ENCODE peak calls at places on chromosomes 1 and 21, in five cellular contexts. E is AG04449, H is IMR-90, D is lower lobe of right lung, U is choroid plexus epithelial cell. K is an unnamed sample.

GRCh38 chr1:203197625-203198024 is 11.1 kb upstream of the CHI3L1 start:
- DNase-seq in D (no peak), U (peak), H (peak), E (peak), K (peak)

GRCh38 chr1:167003711-167004110 is 14.6 kb downstream of the MAEL start:
- DNase-seq in U (no peak), D (no peak), H (no peak), E (no peak), K (no peak)

GRCh38 chr1:225813250-225813964 is 3.5 kb downstream of the EPHX1 start:
- DNase-seq in H (peak), U (peak), D (peak), E (no peak), K (peak)

GRCh38 chr1:11649237-11649623 is 5.0 kb downstream of the FBXO2 start:
- DNase-seq in E (no peak), H (no peak), U (no peak), D (no peak), K (no peak)

GRCh38 chr1:236058141-236058626 is 6.7 kb downstream of the NID1 start:
- DNase-seq in E (no peak), U (peak), H (peak), D (no peak), K (peak)

GRCh38 chr1:11862890-11863289 is 4.1 kb upstream of the NPPB start:
- DNase-seq in U (peak), E (no peak), H (no peak), D (no peak), K (peak)

GRCh38 chr1:7902478-7903084 is 38.1 kb downstream of the TNFRSF9 start:
- DNase-seq in D (peak), H (peak), E (no peak), U (peak), K (peak)

GRCh38 chr1:87398644-87399043 is 70.0 kb downstream of the LMO4 start:
- DNase-seq in H (peak), E (peak), D (no peak), U (peak), K (peak)

GRCh38 chr1:10980841-10981727 is 31.4 kb upstream of the TARDBP start:
- DNase-seq in H (no peak), D (no peak), E (no peak), U (no peak), K (peak)

GRCh38 chr1:234698624-234699023 is 88.6 kb upstream of the IRF2BP2 start:
- DNase-seq in E (no peak), U (no peak), H (no peak), D (no peak), K (no peak)

GRCh38 chr21:28588997-28589396 is 403.7 kb downstream of the LTN1 start:
- DNase-seq in E (no peak), D (no peak), H (no peak), U (no peak), K (no peak)
- H3K4me3 ChIP-seq in E (no peak), D (no peak), H (no peak), U (no peak), K (no peak)

DNA sequence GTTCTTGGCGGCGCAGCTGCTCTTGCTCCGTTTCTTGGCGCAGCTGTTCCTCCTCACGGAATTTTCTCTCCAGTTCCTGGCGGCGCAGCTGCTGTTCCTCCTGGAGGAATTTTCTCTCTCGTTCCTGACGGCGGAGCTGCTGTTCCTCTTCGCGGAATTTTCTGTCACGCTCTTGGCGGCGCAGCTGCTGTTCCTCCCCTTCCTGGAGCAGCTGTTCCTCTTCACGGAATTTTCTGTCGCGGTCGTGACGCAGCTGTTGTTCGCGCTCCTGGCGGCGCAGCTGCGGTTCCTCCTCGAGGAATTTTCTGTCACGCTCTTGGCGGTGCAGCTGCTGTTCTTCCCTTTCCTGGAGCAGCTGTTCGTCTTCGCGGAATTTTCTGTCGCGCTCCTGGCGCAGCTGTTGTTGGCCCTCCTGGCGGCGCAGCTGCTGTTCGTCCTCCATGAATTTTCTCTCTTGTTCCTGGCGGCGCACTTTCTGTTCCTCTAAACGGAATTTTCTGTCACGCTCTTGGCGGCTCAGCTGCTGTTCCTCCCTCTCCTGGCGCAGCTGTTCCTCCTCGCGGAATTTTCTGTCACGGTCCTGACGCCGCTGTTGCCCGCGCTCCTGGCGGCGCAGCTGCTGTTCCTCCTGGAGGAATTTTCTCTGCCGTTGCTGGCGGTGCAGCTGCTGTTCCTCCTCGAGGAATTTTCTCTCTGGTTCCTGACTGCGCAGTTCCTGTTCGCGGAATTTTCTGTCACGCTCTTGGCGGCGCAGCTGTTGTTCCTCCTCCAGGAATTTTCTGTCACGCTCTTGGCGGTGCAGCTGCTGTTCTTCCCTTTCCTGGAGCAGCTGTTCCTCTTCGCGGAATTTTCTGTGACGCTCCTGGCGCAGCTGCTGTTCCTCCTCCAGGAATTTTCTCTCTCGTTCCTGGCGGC is 7.0 kb downstream of the TCHH start:
- DNase-seq in E (no peak), H (peak), U (peak), D (no peak), K (peak)
- H3K4me3 ChIP-seq in E (peak), H (peak), U (no peak), D (peak), K (peak)

DNA sequence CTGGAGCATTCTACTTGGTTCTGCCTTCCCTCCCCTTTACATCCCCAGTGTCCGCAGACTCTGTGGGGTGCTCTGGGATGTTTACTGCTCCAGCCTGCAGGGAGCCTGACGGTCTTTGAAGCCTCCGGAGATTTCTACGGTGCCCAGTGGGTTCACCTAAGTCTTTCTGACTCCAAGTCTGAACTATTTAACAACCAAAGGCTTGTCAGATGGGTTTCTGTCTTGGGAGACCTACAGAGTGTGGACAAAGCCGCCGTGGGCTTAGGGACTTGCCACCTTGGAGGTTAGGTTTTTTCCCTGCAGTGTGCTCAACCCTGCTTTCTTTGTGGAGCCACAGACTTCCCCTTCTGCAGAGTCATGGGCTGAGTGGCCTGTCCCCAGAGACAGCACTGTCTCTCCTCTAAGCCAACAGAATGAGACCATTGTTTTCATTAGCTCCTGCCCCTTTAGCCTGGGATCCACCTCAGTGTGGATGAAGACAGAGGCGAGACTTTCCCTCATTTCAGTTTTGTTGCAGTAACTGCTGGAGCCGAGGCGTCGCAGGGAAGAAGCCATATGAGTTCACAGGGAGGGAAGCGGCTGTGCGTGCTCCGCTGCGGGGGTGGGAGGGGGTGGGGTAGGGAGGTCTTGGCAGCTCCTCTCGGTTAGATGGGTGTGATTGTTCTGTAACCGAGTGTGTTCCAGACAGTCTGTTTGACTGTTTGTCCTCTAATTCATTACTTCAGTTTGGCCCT is 120.7 kb downstream of the CNIH3 start:
- DNase-seq in U (peak), H (peak), E (no peak), D (no peak), K (peak)
- H3K4me3 ChIP-seq in U (no peak), H (no peak), E (no peak), D (no peak), K (no peak)

GRCh38 chr1:27727126-27727525 is 1.4 kb downstream of the FAM76A start:
- DNase-seq in E (peak), H (peak), U (peak), D (no peak), K (peak)

GRCh38 chr1:27725374-27726172 is at the start of gene FAM76A:
- DNase-seq in U (peak), E (peak), H (peak), D (peak), K (peak)

GRCh38 chr1:27719286-27720251 is 6.2 kb upstream of the FAM76A start:
- DNase-seq in H (peak), U (peak), D (no peak), E (no peak), K (peak)

GRCh38 chr1:27726173-27726793 is 522 bp downstream of the FAM76A start:
- DNase-seq in U (peak), E (no peak), H (peak), D (peak), K (peak)

DNA sequence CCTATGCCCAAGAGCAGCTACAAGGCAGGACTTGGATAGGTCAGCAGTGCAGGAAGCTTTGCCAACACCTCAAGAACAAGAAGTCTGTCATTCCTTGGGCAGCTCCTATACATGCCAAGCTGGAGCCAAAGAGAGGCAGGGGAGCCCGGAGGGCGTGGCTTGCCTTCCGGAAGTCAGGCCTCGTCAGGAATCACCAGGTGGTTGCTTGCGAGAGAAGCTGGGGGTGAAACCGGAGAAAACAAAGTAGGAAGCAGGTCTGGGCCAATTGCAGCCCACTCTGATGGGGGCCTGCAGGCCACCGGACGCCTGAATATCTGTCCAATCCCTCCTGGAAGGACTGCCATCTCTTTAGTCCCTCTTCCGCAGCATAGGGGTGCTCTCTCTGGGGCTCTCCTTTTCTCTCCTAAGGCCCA is 794 bp upstream of the FAM76A start:
- DNase-seq in U (peak), D (peak), H (no peak), E (no peak), K (no peak)
- H3K4me3 ChIP-seq in U (peak), D (peak), H (peak), E (peak), K (peak)

GRCh38 chr1:230084408-230085177 is 17.6 kb downstream of the GALNT2 start:
- DNase-seq in H (peak), E (peak), D (no peak), U (peak), K (peak)
- H3K4me3 ChIP-seq in H (no peak), E (peak), D (no peak), U (peak), K (peak)

DNA sequence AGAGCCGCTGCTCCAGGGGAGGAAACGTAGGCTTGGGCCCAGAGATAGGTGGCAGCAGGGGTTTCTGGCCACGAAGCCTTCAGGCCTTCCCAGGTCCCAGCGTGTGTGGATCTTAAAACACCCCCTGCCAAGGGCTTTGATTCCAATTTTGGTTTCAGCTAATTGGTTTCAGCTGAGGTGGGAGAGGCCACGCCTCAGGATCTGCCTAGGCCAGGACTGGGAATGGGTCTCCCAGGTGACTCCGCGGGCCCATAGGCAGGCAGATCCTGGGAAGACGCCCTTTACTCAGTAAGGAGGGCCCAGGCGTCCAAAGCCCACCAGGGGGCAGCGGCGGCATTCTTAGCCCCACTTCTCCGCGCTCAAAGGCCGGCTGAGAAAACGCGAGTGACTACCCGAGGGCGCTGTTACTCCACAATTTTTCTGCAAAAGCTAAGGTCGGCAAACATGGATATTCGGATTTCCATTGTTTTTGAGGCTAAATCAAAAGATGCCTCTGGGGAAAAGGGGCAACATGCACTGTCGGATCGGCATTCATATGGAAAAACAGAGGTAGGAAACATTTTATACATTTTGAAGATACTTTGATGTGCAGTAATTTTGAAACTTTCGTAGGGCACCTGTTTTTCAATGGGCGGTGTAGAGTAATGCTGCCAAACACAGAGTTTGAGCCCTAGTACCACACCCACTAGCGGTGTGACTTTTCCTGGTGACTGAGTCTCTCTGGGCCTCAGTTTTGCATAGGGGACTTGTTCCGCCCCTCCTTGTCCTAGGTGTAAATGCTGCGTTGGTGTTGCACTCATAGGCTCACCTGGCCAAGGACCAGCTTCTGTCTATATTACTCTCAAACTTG is 31.8 kb upstream of the BCL10 start:
- DNase-seq in E (no peak), D (peak), H (peak), U (peak), K (peak)
- H3K4me3 ChIP-seq in E (no peak), D (peak), H (no peak), U (no peak), K (no peak)

GRCh38 chr1:246488674-246489073 is 18.4 kb downstream of the SMYD3 start:
- DNase-seq in D (no peak), E (no peak), H (no peak), U (no peak), K (no peak)

GRCh38 chr1:246479061-246479460 is 28.0 kb downstream of the SMYD3 start:
- DNase-seq in U (no peak), E (no peak), D (no peak), H (no peak), K (no peak)

GRCh38 chr1:246477634-246478033 is 29.4 kb downstream of the SMYD3 start:
- DNase-seq in H (no peak), E (no peak), U (no peak), D (no peak), K (no peak)

GRCh38 chr1:246483204-246483933 is 23.7 kb downstream of the SMYD3 start:
- DNase-seq in U (peak), D (no peak), E (no peak), H (peak), K (peak)

DNA sequence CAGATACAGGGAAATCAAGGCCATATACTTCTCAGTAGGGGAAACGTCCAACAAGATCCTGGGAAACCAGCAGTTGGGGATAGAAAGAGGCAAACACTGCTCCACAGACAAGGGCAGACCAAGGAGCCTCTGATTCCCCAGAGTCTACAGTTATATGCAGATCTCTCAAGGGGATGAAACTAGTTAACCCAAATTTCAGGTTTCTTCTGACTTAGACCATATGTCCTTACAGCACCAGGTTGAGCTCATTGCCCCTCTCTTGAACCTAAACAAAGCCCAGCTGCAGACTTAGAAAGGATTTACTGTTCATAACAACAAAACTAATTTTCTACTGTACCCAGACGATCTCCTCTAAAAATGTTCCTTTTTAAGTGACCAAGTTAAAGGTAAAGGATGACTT is 24.3 kb downstream of the SMYD3 start:
- DNase-seq in H (peak), U (no peak), D (no peak), E (no peak), K (no peak)
- H3K4me3 ChIP-seq in H (no peak), U (no peak), D (no peak), E (no peak), K (no peak)

GRCh38 chr1:58497499-58497898 is 49.0 kb downstream of the OMA1 start:
- DNase-seq in E (no peak), D (no peak), H (no peak), U (no peak), K (no peak)
- H3K4me3 ChIP-seq in E (no peak), D (no peak), H (no peak), U (no peak), K (no peak)